ENCODE peak calls at places on chromosomes 1 and 21, in four cellular contexts. B, A, I and F are unnamed samples.

GRCh38 chr1:230849451-230850194 is 18.7 kb downstream of the C1orf198 start:
- DNase-seq in B (peak), A (peak), I (peak), F (peak)

GRCh38 chr1:6486433-6487011 is 4.9 kb downstream of the PLEKHG5 start:
- DNase-seq in A (peak), I (peak), B (peak), F (peak)

GRCh38 chr1:179153217-179153616 is 71.3 kb downstream of the TOR3A start:
- DNase-seq in B (no peak), A (peak), I (no peak), F (no peak)

GRCh38 chr1:182588460-182589396 is at the start of gene RNASEL:
- DNase-seq in B (peak), A (peak), I (peak), F (peak)

GRCh38 chr1:3625151-3625907 is 514 bp downstream of the TPRG1L start:
- DNase-seq in A (peak), B (peak), I (no peak), F (peak)

GRCh38 chr1:167491586-167492408 is 26.5 kb downstream of the CD247 start:
- DNase-seq in B (no peak), I (no peak), A (no peak), F (no peak)

GRCh38 chr1:170836146-170836545 is 99.2 kb upstream of the MROH9 start:
- DNase-seq in A (peak), B (no peak), I (no peak), F (peak)

GRCh38 chr1:53125623-53126360 is 16.6 kb downstream of the SLC1A7 start:
- DNase-seq in I (no peak), B (no peak), A (peak), F (no peak)

GRCh38 chr1:100613817-100614559 is 76.0 kb downstream of the GPR88 start:
- DNase-seq in A (no peak), B (no peak), I (no peak), F (no peak)

GRCh38 chr1:205514211-205515142 is 10.0 kb downstream of the CDK18 start:
- DNase-seq in I (no peak), B (no peak), A (no peak), F (no peak)

GRCh38 chr1:26994772-26995625 is 1.5 kb downstream of the TRNP1 start:
- DNase-seq in B (no peak), A (no peak), I (no peak), F (no peak)

GRCh38 chr1:61238371-61238689 is 156.0 kb downstream of the NFIA start:
- DNase-seq in A (no peak), B (no peak), I (no peak), F (no peak)

GRCh38 chr1:162687870-162688269 is 55.6 kb downstream of the DDR2 start:
- DNase-seq in B (no peak), A (no peak), I (no peak), F (peak)

GRCh38 chr1:40477680-40478057 is 579 bp downstream of the ZFP69 start:
- DNase-seq in A (peak), B (no peak), I (no peak), F (peak)

GRCh38 chr1:194469282-194469681 is 1282.9 kb upstream of the B3GALT2 start:
- DNase-seq in I (no peak), B (no peak), A (no peak), F (no peak)

GRCh38 chr1:85654066-85654782 is 54.0 kb downstream of the ZNHIT6 start:
- DNase-seq in I (no peak), B (no peak), A (peak), F (peak)

GRCh38 chr1:19559641-19560040 is 74.3 kb upstream of the CAPZB start:
- DNase-seq in I (no peak), A (peak), B (no peak), F (peak)

GRCh38 chr1:241640149-241640866 is at the start of the genes CHML and OPN3:
- DNase-seq in B (peak), A (peak), I (peak), F (peak)

GRCh38 chr1:24351918-24352637 is 32.9 kb downstream of the GRHL3 start:
- DNase-seq in B (no peak), I (no peak), A (peak), F (peak)

GRCh38 chr1:179575497-179576314 is at the start of gene NPHS2:
- DNase-seq in A (no peak), I (no peak), B (no peak), F (no peak)

GRCh38 chr1:64956733-64957441 is 9.5 kb downstream of the JAK1 start:
- DNase-seq in B (no peak), A (no peak), I (no peak), F (peak)

GRCh38 chr1:29084196-29084521 is 39.5 kb downstream of the TMEM200B start:
- DNase-seq in A (no peak), B (no peak), I (no peak), F (no peak)

GRCh38 chr1:29082519-29082918 is 41.2 kb downstream of the TMEM200B start:
- DNase-seq in I (no peak), B (no peak), A (no peak), F (no peak)

GRCh38 chr1:29081201-29081600 is 42.5 kb downstream of the TMEM200B start:
- DNase-seq in A (no peak), I (no peak), B (no peak), F (no peak)

GRCh38 chr1:29083318-29084195 is 40.1 kb downstream of the TMEM200B start:
- DNase-seq in B (no peak), I (no peak), A (no peak), F (peak)
- H3K4me3 ChIP-seq in B (no peak), I (no peak), A (no peak), F (no peak)

DNA sequence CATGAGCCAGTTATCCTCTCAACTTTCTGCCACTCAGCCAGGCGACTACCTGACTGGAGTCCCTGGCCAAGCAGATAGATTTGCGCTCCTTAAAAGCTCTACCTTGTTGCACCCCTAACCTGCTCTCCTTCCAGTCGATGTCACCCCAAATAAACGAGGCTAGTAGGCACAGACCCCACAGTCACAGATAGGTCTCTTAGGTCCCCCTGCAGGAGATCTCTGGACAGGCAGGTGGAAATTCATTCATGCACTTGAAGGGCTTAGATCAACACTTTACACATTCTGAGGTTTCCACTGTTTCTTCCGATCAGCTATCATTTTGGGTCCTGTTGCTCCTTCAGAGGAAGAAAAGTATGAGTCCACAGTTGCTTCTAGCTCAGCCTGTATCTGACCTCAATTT is 272.6 kb upstream of the FMN2 start:
- DNase-seq in A (no peak), I (no peak), B (no peak), F (no peak)
- TF ChIP-seq CTCF in A (no peak), I (no peak), B (no peak), F (no peak)

DNA sequence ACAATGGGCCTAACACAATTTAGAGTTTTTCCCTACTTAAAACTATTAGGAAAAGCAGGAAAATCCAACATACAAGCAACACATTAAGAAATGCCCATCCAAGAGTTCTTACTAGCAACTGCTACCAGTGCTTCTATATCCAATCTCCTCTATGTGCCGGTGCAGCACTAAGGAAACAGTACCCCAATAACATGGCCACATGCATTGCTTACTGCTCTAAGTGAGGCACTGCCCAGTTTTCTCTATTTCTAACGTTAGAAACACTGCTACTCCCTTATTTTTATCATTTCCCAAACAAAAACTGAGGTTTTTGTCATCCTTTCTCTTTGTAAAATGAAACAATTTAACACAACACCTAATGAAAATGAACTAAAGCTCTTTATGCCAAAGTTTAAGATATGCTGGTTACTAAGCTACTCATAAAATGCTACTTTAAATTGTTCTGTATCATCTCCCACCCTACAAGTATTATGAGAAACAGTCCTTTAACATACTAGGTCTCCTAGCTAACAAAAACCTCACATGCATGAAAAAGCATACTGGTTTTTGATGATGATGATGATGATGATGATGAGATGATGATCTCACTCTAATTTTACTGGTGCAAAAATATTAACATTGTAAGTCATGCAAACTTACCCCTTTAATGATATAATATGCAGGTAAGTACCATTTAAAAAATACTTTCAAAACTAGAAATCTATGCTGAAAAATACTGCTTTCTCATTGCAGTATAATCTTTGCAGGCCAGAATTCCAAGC is 90.7 kb upstream of the TTC39A start:
- DNase-seq in I (no peak), A (no peak), B (no peak), F (no peak)
- H3K4me3 ChIP-seq in I (peak), A (no peak), B (no peak), F (peak)

GRCh38 chr21:41847066-41847804 is 31.9 kb downstream of the PRDM15 start:
- DNase-seq in A (peak), B (no peak), I (no peak), F (peak)
- TF ChIP-seq CTCF in A (peak), B (no peak), I (no peak), F (peak)